ENCODE peak calls at places on chromosomes 6 and 20, in six cellular contexts. One of them, this sample, is unnamed.

GRCh38 chr6:33692760-33693158 is 18.7 kb downstream of the UQCC2 start:
- DNase-seq in sigmoid colon: no peak
- DNase-seq in heart left ventricle: no peak
- DNase-seq in omental fat pad: no peak
- DNase-seq in OCI-LY7: no peak
- DNase-seq in tibial nerve: no peak
- DNase-seq in this sample: no peak

GRCh38 chr6:43308990-43309477 is 408 bp upstream of the CRIP3 start:
- DNase-seq in heart left ventricle: no peak
- DNase-seq in tibial nerve: no peak
- DNase-seq in omental fat pad: no peak
- DNase-seq in OCI-LY7: no peak
- DNase-seq in sigmoid colon: no peak
- DNase-seq in this sample: no peak

GRCh38 chr6:43250992-43251373 is 7.7 kb downstream of the TTBK1 start:
- DNase-seq in sigmoid colon: no peak
- DNase-seq in omental fat pad: no peak
- DNase-seq in tibial nerve: no peak
- DNase-seq in OCI-LY7: no peak
- DNase-seq in heart left ventricle: no peak
- DNase-seq in this sample: no peak

GRCh38 chr6:15638373-15638772 is 24.5 kb downstream of the DTNBP1 start:
- DNase-seq in tibial nerve: no peak
- DNase-seq in omental fat pad: no peak
- DNase-seq in sigmoid colon: no peak
- DNase-seq in OCI-LY7: no peak
- DNase-seq in heart left ventricle: no peak
- DNase-seq in this sample: no peak

GRCh38 chr20:58231678-58232077 is 3.2 kb upstream of the ANKRD60 start:
- DNase-seq in tibial nerve: no peak
- DNase-seq in heart left ventricle: no peak
- DNase-seq in sigmoid colon: no peak
- DNase-seq in OCI-LY7: peak; percentile 56
- DNase-seq in omental fat pad: no peak
- DNase-seq in this sample: no peak

GRCh38 chr20:49433387-49433786 is 49.1 kb downstream of the KCNB1 start:
- DNase-seq in OCI-LY7: no peak
- DNase-seq in omental fat pad: no peak
- DNase-seq in tibial nerve: no peak
- DNase-seq in sigmoid colon: no peak
- DNase-seq in heart left ventricle: no peak
- DNase-seq in this sample: no peak

GRCh38 chr6:37980222-37980595 is 160.7 kb downstream of the ZFAND3 start:
- DNase-seq in tibial nerve: no peak
- DNase-seq in sigmoid colon: no peak
- DNase-seq in heart left ventricle: no peak
- DNase-seq in OCI-LY7: no peak
- DNase-seq in omental fat pad: no peak
- DNase-seq in this sample: no peak

GRCh38 chr20:18679020-18679419 is 91.2 kb downstream of the DTD1 start:
- DNase-seq in tibial nerve: no peak
- DNase-seq in heart left ventricle: no peak
- DNase-seq in OCI-LY7: no peak
- DNase-seq in sigmoid colon: no peak
- DNase-seq in omental fat pad: no peak
- DNase-seq in this sample: no peak

GRCh38 chr6:142907017-142907470 is 37.9 kb downstream of the HIVEP2 start:
- DNase-seq in sigmoid colon: no peak
- DNase-seq in tibial nerve: no peak
- DNase-seq in OCI-LY7: peak; percentile 33
- DNase-seq in omental fat pad: no peak
- DNase-seq in heart left ventricle: no peak
- DNase-seq in this sample: no peak

GRCh38 chr20:37342231-37343177 is 3.4 kb upstream of the SRC start:
- DNase-seq in OCI-LY7: peak; percentile 16
- DNase-seq in heart left ventricle: no peak
- DNase-seq in tibial nerve: no peak
- DNase-seq in sigmoid colon: no peak
- DNase-seq in omental fat pad: no peak
- DNase-seq in this sample: no peak
- TF ChIP-seq CTCF in OCI-LY7: no peak
- TF ChIP-seq CTCF in heart left ventricle: no peak
- TF ChIP-seq CTCF in tibial nerve: no peak
- TF ChIP-seq CTCF in sigmoid colon: no peak
- TF ChIP-seq CTCF in omental fat pad: no peak
- TF ChIP-seq CTCF in this sample: no peak

GRCh38 chr6:97497713-97498331 is 214.8 kb upstream of the MMS22L start:
- DNase-seq in OCI-LY7: peak; percentile 66
- DNase-seq in heart left ventricle: peak; percentile 68
- DNase-seq in tibial nerve: peak; percentile 23
- DNase-seq in sigmoid colon: no peak
- DNase-seq in omental fat pad: peak; percentile 31
- DNase-seq in this sample: peak; percentile 71
- TF ChIP-seq CTCF in OCI-LY7: peak; percentile 95
- TF ChIP-seq CTCF in heart left ventricle: peak; percentile 72
- TF ChIP-seq CTCF in tibial nerve: peak; percentile 49
- TF ChIP-seq CTCF in sigmoid colon: peak; percentile 56
- TF ChIP-seq CTCF in omental fat pad: no peak
- TF ChIP-seq CTCF in this sample: peak; percentile 85

GRCh38 chr6:28212510-28213212 is 12.4 kb upstream of the ZSCAN9 start:
- DNase-seq in tibial nerve: no peak
- DNase-seq in omental fat pad: no peak
- DNase-seq in heart left ventricle: no peak
- DNase-seq in sigmoid colon: no peak
- DNase-seq in OCI-LY7: peak; percentile 2
- DNase-seq in this sample: no peak
- TF ChIP-seq CTCF in tibial nerve: no peak
- TF ChIP-seq CTCF in omental fat pad: no peak
- TF ChIP-seq CTCF in heart left ventricle: no peak
- TF ChIP-seq CTCF in sigmoid colon: no peak
- TF ChIP-seq CTCF in OCI-LY7: peak; percentile 18
- TF ChIP-seq CTCF in this sample: no peak

GRCh38 chr6:112269165-112269564 is 14.8 kb upstream of the LAMA4 start:
- DNase-seq in tibial nerve: no peak
- DNase-seq in OCI-LY7: no peak
- DNase-seq in sigmoid colon: no peak
- DNase-seq in heart left ventricle: no peak
- DNase-seq in omental fat pad: no peak
- DNase-seq in this sample: no peak
- TF ChIP-seq CTCF in tibial nerve: peak; percentile 41
- TF ChIP-seq CTCF in OCI-LY7: no peak
- TF ChIP-seq CTCF in sigmoid colon: no peak
- TF ChIP-seq CTCF in heart left ventricle: peak; percentile 23
- TF ChIP-seq CTCF in omental fat pad: no peak
- TF ChIP-seq CTCF in this sample: no peak

DNA sequence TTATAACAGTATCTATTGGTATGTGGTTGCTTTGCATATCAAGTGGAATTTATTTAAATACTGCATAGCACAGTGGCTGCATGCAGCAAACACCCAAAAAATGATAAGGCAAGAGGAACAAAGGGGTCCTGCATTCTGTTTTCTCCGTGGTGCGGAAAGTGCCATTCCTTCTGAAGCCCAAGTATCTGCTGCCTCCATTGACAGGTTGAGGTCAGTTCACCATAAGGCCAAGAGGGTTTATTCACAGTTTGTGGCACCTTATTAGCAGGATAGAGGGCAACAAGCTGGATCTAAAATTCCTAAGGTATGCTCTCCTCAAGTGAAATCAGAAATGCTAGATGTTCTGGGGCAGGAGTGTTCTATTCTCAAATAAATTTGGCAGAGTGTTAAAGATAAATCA is 9.3 kb downstream of the CARMIL1 start:
- DNase-seq in OCI-LY7: no peak
- DNase-seq in tibial nerve: no peak
- DNase-seq in omental fat pad: no peak
- DNase-seq in sigmoid colon: no peak
- DNase-seq in heart left ventricle: no peak
- DNase-seq in this sample: no peak
- TF ChIP-seq CTCF in OCI-LY7: no peak
- TF ChIP-seq CTCF in tibial nerve: no peak
- TF ChIP-seq CTCF in omental fat pad: no peak
- TF ChIP-seq CTCF in sigmoid colon: no peak
- TF ChIP-seq CTCF in heart left ventricle: no peak
- TF ChIP-seq CTCF in this sample: no peak

DNA sequence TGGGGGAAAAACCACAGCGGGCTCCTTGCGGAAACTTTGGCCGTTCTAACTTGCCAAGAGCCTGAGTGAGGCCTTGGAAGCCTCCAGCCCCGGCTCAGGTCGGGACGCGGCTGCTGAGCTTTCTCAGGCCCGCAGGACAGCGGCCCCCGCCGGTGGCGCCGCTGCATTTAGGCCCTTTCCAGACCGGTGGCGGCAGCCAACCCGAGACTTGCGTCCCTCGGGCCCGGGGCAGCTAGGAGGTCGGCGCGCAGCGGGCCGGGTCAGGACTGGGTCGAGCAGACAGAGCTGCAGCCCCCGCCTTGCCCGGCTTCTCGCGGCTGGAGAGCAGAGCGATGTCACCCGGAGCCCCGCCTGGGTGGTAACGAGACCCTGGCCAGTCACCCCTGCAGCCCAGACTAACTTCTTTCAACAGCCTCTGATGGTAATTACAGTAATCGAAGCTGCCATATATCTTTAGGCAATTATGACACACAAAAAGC is 2.7 kb downstream of the NR2E1 start:
- DNase-seq in heart left ventricle: peak; percentile 64
- DNase-seq in omental fat pad: no peak
- DNase-seq in tibial nerve: no peak
- DNase-seq in sigmoid colon: no peak
- DNase-seq in OCI-LY7: no peak
- DNase-seq in this sample: no peak
- TF ChIP-seq CTCF in heart left ventricle: no peak
- TF ChIP-seq CTCF in omental fat pad: no peak
- TF ChIP-seq CTCF in tibial nerve: no peak
- TF ChIP-seq CTCF in sigmoid colon: no peak
- TF ChIP-seq CTCF in OCI-LY7: no peak
- TF ChIP-seq CTCF in this sample: no peak

This sample was measured in mesothelial cell of epicardium.